ENCODE peak calls at places on chromosomes 13 and 19, in four cellular contexts. One of them, this sample, is unnamed.

GRCh38 chr13:109665211-109665610 is 121.2 kb downstream of the IRS2 start:
- DNase-seq in Peyer's patch: no peak
- DNase-seq in GM23338: no peak
- DNase-seq in heart left ventricle: no peak
- DNase-seq in this sample: no peak

GRCh38 chr19:2820112-2820702 is 539 bp downstream of the ZNF554 start:
- DNase-seq in Peyer's patch: no peak
- DNase-seq in GM23338: peak; percentile 50
- DNase-seq in heart left ventricle: no peak
- DNase-seq in this sample: no peak

GRCh38 chr19:33904681-33905080 is 108.0 kb downstream of the KCTD15 start:
- DNase-seq in Peyer's patch: no peak
- DNase-seq in GM23338: peak; percentile 64
- DNase-seq in heart left ventricle: no peak
- DNase-seq in this sample: no peak

GRCh38 chr13:67101730-67102467 is 128.2 kb downstream of the PCDH9 start:
- DNase-seq in Peyer's patch: no peak
- DNase-seq in GM23338: no peak
- DNase-seq in heart left ventricle: no peak
- DNase-seq in this sample: no peak

GRCh38 chr13:32426981-32427851 is 714 bp downstream of the N4BP2L1 start:
- DNase-seq in Peyer's patch: peak; percentile 56
- DNase-seq in GM23338: peak; percentile 91
- DNase-seq in heart left ventricle: peak; percentile 69
- DNase-seq in this sample: peak; percentile 89

GRCh38 chr19:45753548-45753947 is 15.5 kb downstream of the SIX5 start:
- DNase-seq in Peyer's patch: no peak
- DNase-seq in GM23338: peak; percentile 84
- DNase-seq in heart left ventricle: peak; percentile 34
- DNase-seq in this sample: no peak

GRCh38 chr13:35140831-35141230 is 198.8 kb downstream of the NBEA start:
- DNase-seq in Peyer's patch: no peak
- DNase-seq in GM23338: no peak
- DNase-seq in heart left ventricle: no peak
- DNase-seq in this sample: no peak

GRCh38 chr13:98262307-98262706 is 85.2 kb upstream of the RNF113B start:
- DNase-seq in Peyer's patch: no peak
- DNase-seq in GM23338: no peak
- DNase-seq in heart left ventricle: no peak
- DNase-seq in this sample: no peak

GRCh38 chr19:56085571-56086275 is 35.4 kb downstream of the ZNF787 start:
- DNase-seq in Peyer's patch: no peak
- DNase-seq in GM23338: no peak
- DNase-seq in heart left ventricle: no peak
- DNase-seq in this sample: no peak

GRCh38 chr19:34964598-34964997 is 569 bp upstream of the ZNF792 start:
- DNase-seq in Peyer's patch: no peak
- DNase-seq in GM23338: no peak
- DNase-seq in heart left ventricle: no peak
- DNase-seq in this sample: no peak
- H3K4me3 ChIP-seq in Peyer's patch: peak overlapping the region; percentile 79
- H3K4me3 ChIP-seq in GM23338: peak overlapping the region; percentile 97
- H3K4me3 ChIP-seq in heart left ventricle: peak overlapping the region; percentile 87
- H3K4me3 ChIP-seq in this sample: no peak overlapping the region

GRCh38 chr13:100594731-100595130 is 6.1 kb upstream of the GGACT start:
- DNase-seq in Peyer's patch: no peak
- DNase-seq in GM23338: peak; percentile 77
- DNase-seq in heart left ventricle: no peak
- DNase-seq in this sample: no peak
- TF ChIP-seq CTCF in Peyer's patch: no peak
- TF ChIP-seq CTCF in GM23338: peak; percentile 75
- TF ChIP-seq CTCF in heart left ventricle: no peak
- TF ChIP-seq CTCF in this sample: peak; percentile 36

GRCh38 chr19:47582320-47582909 is 9.5 kb upstream of the ZNF541 start:
- DNase-seq in Peyer's patch: no peak
- DNase-seq in GM23338: no peak
- DNase-seq in heart left ventricle: no peak
- DNase-seq in this sample: no peak
- H3K4me3 ChIP-seq in Peyer's patch: no peak overlapping the region
- H3K4me3 ChIP-seq in GM23338: no peak overlapping the region
- H3K4me3 ChIP-seq in heart left ventricle: no peak overlapping the region
- H3K4me3 ChIP-seq in this sample: no peak overlapping the region

GRCh38 chr13:43894438-43894837 is 14.7 kb downstream of the LACC1 start:
- DNase-seq in Peyer's patch: no peak
- DNase-seq in GM23338: peak; percentile 37
- DNase-seq in heart left ventricle: no peak
- DNase-seq in this sample: no peak
- TF ChIP-seq CTCF in Peyer's patch: no peak
- TF ChIP-seq CTCF in GM23338: peak; percentile 64
- TF ChIP-seq CTCF in heart left ventricle: no peak
- TF ChIP-seq CTCF in this sample: peak; percentile 19

GRCh38 chr19:821228-821975 is at the start of gene PLPPR3:
- DNase-seq in Peyer's patch: no peak
- DNase-seq in GM23338: peak; percentile 67
- DNase-seq in heart left ventricle: no peak
- DNase-seq in this sample: no peak
- H3K4me3 ChIP-seq in Peyer's patch: peak within 1 kb of the TSS; percentile 36
- H3K4me3 ChIP-seq in GM23338: peak within 1 kb of the TSS; percentile 84
- H3K4me3 ChIP-seq in heart left ventricle: peak within 1 kb of the TSS; percentile 46
- H3K4me3 ChIP-seq in this sample: no peak within 1 kb of the TSS

DNA sequence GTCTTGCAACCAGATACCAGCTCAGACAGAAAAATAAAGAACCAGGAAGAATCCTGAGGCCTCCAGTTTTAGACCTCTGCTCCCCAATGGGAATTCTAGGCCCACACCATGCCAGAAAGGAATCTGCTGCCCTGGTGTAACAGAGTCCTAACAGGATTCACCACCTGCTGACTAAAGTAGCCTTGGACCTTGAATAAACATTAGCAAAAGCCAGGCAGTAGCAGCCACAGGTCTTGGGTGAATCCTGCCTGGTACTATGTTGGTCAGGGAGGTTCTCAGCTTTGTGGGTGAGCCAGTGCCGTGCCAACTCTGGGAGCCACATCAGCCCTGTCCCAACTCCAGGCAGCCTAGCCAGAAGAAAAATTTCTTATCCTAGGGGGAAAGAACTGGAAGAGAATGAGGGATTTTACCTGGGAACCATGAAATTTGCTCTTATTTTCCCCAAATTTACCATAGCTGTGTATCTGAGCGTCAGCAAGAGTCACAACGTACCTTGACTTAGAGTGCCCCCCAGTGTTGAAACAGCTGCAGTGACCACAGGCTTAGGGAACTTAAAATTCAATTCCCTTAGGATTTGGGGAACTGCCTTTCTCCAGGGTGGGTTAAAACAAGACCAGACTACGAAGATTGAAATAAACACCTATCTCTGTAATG is 1895.6 kb upstream of the PRR20A start:
- DNase-seq in Peyer's patch: no peak
- DNase-seq in GM23338: peak; percentile 91
- DNase-seq in heart left ventricle: no peak
- DNase-seq in this sample: no peak
- TF ChIP-seq CTCF in Peyer's patch: no peak
- TF ChIP-seq CTCF in GM23338: peak; percentile 99
- TF ChIP-seq CTCF in heart left ventricle: no peak
- TF ChIP-seq CTCF in this sample: no peak

GRCh38 chr19:18541992-18542935 is 1.1 kb downstream of the FKBP8 start:
- DNase-seq in Peyer's patch: no peak
- DNase-seq in GM23338: peak; percentile 62
- DNase-seq in heart left ventricle: no peak
- DNase-seq in this sample: no peak

GRCh38 chr19:18542936-18543813 is at the start of gene FKBP8:
- DNase-seq in Peyer's patch: peak; percentile 94
- DNase-seq in GM23338: peak; percentile 97
- DNase-seq in heart left ventricle: peak; percentile 98
- DNase-seq in this sample: peak; percentile 96

GRCh38 chr19:18543814-18544475 is 572 bp upstream of the FKBP8 start:
- DNase-seq in Peyer's patch: peak; percentile 77
- DNase-seq in GM23338: peak; percentile 90
- DNase-seq in heart left ventricle: peak; percentile 76
- DNase-seq in this sample: peak; percentile 54

GRCh38 chr19:18539372-18539771 is 4.0 kb downstream of the FKBP8 start:
- DNase-seq in Peyer's patch: no peak
- DNase-seq in GM23338: no peak
- DNase-seq in heart left ventricle: no peak
- DNase-seq in this sample: no peak

DNA sequence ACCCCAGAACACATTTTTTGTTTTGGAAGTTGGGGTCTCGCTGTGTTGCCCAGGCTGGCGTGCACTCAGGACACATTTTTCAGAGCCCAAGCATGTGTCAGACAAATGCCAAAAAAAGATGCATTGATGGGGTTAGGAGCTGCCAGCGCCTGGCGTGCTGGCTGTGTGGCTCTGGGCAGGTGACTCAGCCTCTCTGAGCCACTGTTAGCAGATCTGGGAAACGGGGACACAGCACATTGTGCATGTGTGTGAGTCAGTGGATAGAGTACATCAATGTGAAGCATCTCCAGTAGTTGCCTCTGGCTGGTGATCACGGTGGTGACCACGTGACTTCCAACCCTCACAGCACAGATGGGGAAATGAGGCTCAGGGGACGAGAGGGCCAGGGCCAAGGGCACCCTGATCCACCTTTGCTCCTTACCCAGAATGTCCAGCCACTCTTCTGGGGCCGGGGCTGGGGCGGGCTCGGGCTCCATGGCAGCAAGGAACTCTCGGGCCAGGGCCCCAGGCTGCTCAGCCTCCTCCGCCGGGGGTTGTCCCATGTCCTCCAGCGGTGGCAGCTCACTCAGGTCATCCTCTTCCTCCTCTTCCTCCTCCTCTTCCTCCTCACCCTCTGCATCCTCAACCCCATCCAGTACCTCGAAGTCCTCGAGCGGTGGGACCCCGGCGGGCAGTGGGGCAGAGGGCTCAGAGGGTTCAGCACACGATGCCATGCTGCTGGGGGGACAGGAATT is 1.9 kb downstream of the FKBP8 start:
- DNase-seq in Peyer's patch: no peak
- DNase-seq in GM23338: no peak
- DNase-seq in heart left ventricle: no peak
- DNase-seq in this sample: no peak
- H3K4me3 ChIP-seq in Peyer's patch: no peak overlapping the region
- H3K4me3 ChIP-seq in GM23338: no peak overlapping the region
- H3K4me3 ChIP-seq in heart left ventricle: no peak overlapping the region
- H3K4me3 ChIP-seq in this sample: no peak overlapping the region

DNA sequence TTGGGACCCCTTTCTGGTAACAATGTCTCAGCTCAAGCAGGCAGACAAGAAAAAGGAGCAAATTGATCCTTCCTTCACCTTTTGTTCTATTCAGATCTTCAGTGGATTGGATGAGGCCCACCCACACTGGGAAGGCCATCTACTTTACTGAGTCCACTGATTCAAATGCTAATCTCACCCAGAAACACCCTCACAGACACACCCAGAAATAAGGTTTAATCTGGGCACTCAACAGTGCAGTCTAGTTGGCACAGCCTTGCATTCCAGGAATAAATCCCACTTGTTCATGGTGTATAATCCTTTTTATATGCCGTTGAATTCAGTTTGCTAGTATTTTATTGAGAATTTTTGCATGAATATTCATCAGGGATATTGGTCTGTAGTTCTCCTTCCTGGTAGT is 148.4 kb downstream of the COG6 start:
- DNase-seq in Peyer's patch: no peak
- DNase-seq in GM23338: no peak
- DNase-seq in heart left ventricle: no peak
- DNase-seq in this sample: no peak
- TF ChIP-seq CTCF in Peyer's patch: no peak
- TF ChIP-seq CTCF in GM23338: no peak
- TF ChIP-seq CTCF in heart left ventricle: no peak
- TF ChIP-seq CTCF in this sample: no peak

This sample was measured in right lobe of liver.